ENCODE peak calls at places on chromosomes 4 and X, in six cellular contexts. Y is dorsolateral prefrontal cortex, H is foreskin keratinocyte, F is upper lobe of right lung, A is ascending aorta, D is uterus. V is an unnamed sample.

GRCh38 chr4:186189656-186190055 is 1.7 kb upstream of the CYP4V2 start:
- DNase-seq in A (no peak), F (no peak), H (no peak), Y (no peak), D (no peak), V (no peak)

GRCh38 chr4:153634737-153635353 is 49.2 kb upstream of the TLR2 start:
- DNase-seq in A (no peak), H (peak), F (no peak), D (no peak), Y (no peak), V (peak)

GRCh38 chr4:126051709-126052424 is 737.1 kb downstream of the FAT4 start:
- DNase-seq in D (no peak), F (no peak), A (no peak), Y (peak), H (peak), V (no peak)

GRCh38 chr4:181905708-181906107 is 337.5 kb upstream of the TENM3 start:
- DNase-seq in A (no peak), D (no peak), F (no peak), H (no peak), Y (no peak), V (no peak)

GRCh38 chr4:154137320-154137905 is 348.5 kb upstream of the SFRP2 start:
- DNase-seq in D (no peak), F (no peak), A (no peak), Y (no peak), H (no peak), V (no peak)

GRCh38 chrX:1531106-1531890 is 5.7 kb downstream of the P2RY8 start:
- DNase-seq in Y (peak), F (peak), H (no peak), A (peak), D (no peak), V (no peak)

GRCh38 chr4:2135083-2135482 is 76.0 kb downstream of the NAT8L start:
- DNase-seq in H (no peak), F (no peak), Y (no peak), D (no peak), A (no peak), V (no peak)

GRCh38 chr4:95614684-95615205 is 66.0 kb upstream of the UNC5C start:
- DNase-seq in A (no peak), Y (no peak), H (no peak), D (no peak), F (no peak), V (no peak)

GRCh38 chrX:130204647-130205046 is 32.9 kb downstream of the RAB33A start:
- DNase-seq in Y (no peak), H (no peak), F (no peak), A (no peak), D (no peak), V (no peak)

GRCh38 chr4:112130903-112131302 is 14.4 kb upstream of the FAM241A start:
- DNase-seq in F (no peak), Y (no peak), H (no peak), D (no peak), A (no peak), V (no peak)

GRCh38 chr4:122783301-122784215 is 43.1 kb upstream of the FGF2 start:
- DNase-seq in A (peak), Y (no peak), F (peak), D (no peak), H (peak), V (peak)

GRCh38 chr4:145734051-145734450 is 54.1 kb downstream of the C4orf51 start:
- DNase-seq in H (no peak), Y (no peak), F (no peak), A (no peak), D (no peak), V (peak)

GRCh38 chrX:18886005-18886343 is 97.9 kb downstream of the PHKA2 start:
- DNase-seq in A (no peak), F (no peak), D (no peak), Y (no peak), H (no peak), V (no peak)

GRCh38 chr4:6873792-6874461 is 35.7 kb upstream of the TBC1D14 start:
- DNase-seq in A (peak), Y (peak), H (peak), F (peak), D (peak), V (peak)

GRCh38 chr4:170247585-170247984 is 157.8 kb upstream of the AADAT start:
- DNase-seq in H (no peak), Y (no peak), A (no peak), F (no peak), D (no peak), V (no peak)
- H3K27ac ChIP-seq in H (no peak), Y (no peak), A (no peak), F (no peak), D (no peak), V (no peak)

GRCh38 chr4:128220286-128221235 is 67.1 kb downstream of the PGRMC2 start:
- DNase-seq in Y (no peak), A (no peak), H (peak), F (no peak), D (no peak), V (peak)
- TF ChIP-seq CTCF in Y (peak), A (no peak), H (peak), F (peak), D (no peak), V (peak)

DNA sequence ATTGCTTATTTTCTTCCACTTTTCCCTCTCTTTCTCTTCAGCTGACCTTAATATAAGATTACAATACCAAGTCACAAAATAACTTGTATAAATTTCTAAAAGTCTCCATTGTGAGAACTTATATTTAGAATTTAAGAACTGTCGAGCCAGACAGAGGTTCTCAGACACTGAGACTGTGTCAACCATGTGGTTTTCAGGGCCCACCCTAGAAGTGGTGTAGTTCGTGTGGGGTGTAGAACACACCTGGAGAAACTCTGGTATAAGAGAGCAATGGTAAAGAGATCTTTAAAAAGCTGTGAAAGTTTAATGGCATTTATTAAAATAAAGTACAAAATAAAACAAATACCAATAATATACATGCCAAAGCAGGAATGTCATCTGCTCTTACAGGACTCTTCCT is 19.7 kb downstream of the CPEB2 start:
- DNase-seq in F (no peak), D (no peak), H (no peak), Y (no peak), A (no peak), V (no peak)
- H3K27ac ChIP-seq in F (no peak), D (peak), H (no peak), Y (peak), A (peak), V (no peak)

GRCh38 chr4:98816386-98816785 is 112.5 kb downstream of the EIF4E start:
- DNase-seq in A (no peak), D (no peak), H (no peak), F (no peak), Y (no peak), V (no peak)
- TF ChIP-seq CTCF in A (no peak), D (no peak), H (no peak), F (no peak), Y (no peak), V (no peak)